ENCODE peak calls at places on chromosome 3, in seven cellular contexts. X is neural progenitor cell, I is hepatocyte, O is HCT116, C is MM.1S, G is GM23338, F is GM23248. Z is an unnamed sample. For H3K4me1, the result is how much of the 10 kb centered on the place peaks cover.

GRCh38 chr3:37546876-37547275 is 314.8 kb upstream of the CTDSPL start:
- DNase-seq in X (peak), I (peak), O (no peak), C (no peak), G (peak), F (peak), Z (peak)

GRCh38 chr3:178297204-178297603 is 239.0 kb upstream of the KCNMB2 start:
- DNase-seq in X (no peak), I (no peak), O (no peak), C (no peak), G (no peak), F (peak), Z (no peak)

GRCh38 chr3:9508781-9509180 is 44.8 kb downstream of the LHFPL4 start:
- DNase-seq in X (peak), I (no peak), O (no peak), C (no peak), G (peak), F (peak), Z (no peak)

GRCh38 chr3:53161345-53161819 is 373 bp downstream of the PRKCD start:
- DNase-seq in X (peak), I (no peak), O (no peak), C (peak), G (no peak), F (peak), Z (no peak)

GRCh38 chr3:3615533-3615932 is 183.7 kb upstream of the LRRN1 start:
- DNase-seq in X (no peak), I (peak), O (no peak), C (no peak), G (no peak), F (no peak), Z (no peak)

GRCh38 chr3:146152841-146153240 is 8.1 kb downstream of the PLOD2 start:
- DNase-seq in X (peak), I (no peak), O (no peak), C (no peak), G (peak), F (no peak), Z (no peak)

GRCh38 chr3:31580645-31581044 is 47.9 kb downstream of the STT3B start:
- DNase-seq in X (no peak), I (no peak), O (no peak), C (no peak), G (no peak), F (no peak), Z (no peak)

GRCh38 chr3:46675426-46675825 is 18.1 kb downstream of the ALS2CL start:
- DNase-seq in X (no peak), I (no peak), O (no peak), C (no peak), G (no peak), F (no peak), Z (no peak)

GRCh38 chr3:160445854-160446253 is 3.7 kb downstream of the TRIM59 start:
- DNase-seq in X (no peak), I (no peak), O (no peak), C (no peak), G (no peak), F (no peak), Z (no peak)

GRCh38 chr3:101995371-101996046 is 146.2 kb downstream of the NFKBIZ start:
- DNase-seq in X (no peak), I (no peak), O (no peak), C (no peak), G (no peak), F (peak), Z (peak)

GRCh38 chr3:34011171-34012101 is 213.0 kb downstream of the PDCD6IP start:
- DNase-seq in X (peak), I (no peak), O (peak), C (no peak), G (no peak), F (peak), Z (peak)

GRCh38 chr3:149224736-149225594 is 3.3 kb upstream of the CP start:
- DNase-seq in X (no peak), I (peak), O (no peak), C (peak), G (no peak), F (peak), Z (peak)

GRCh38 chr3:62562017-62562416 is 188.7 kb upstream of the FEZF2 start:
- DNase-seq in X (no peak), I (no peak), O (no peak), C (no peak), G (no peak), F (peak), Z (peak)

GRCh38 chr3:73212683-73213082 is 151.2 kb downstream of the EBLN2 start:
- DNase-seq in X (no peak), I (no peak), O (no peak), C (no peak), G (no peak), F (no peak), Z (no peak)

GRCh38 chr3:17118771-17119170 is 234.0 kb downstream of the PLCL2 start:
- DNase-seq in X (no peak), I (no peak), O (no peak), C (no peak), G (no peak), F (no peak), Z (no peak)

GRCh38 chr3:61927332-61927731 is 366.0 kb downstream of the PTPRG start:
- DNase-seq in X (no peak), I (peak), O (no peak), C (no peak), G (no peak), F (peak), Z (no peak)

GRCh38 chr3:129938140-129938930 is 36.2 kb upstream of the TRH start:
- DNase-seq in X (peak), I (no peak), O (no peak), C (peak), G (peak), F (peak), Z (no peak)

GRCh38 chr3:52829482-52829881 is 990 bp downstream of the ITIH4 start:
- DNase-seq in X (no peak), I (no peak), O (no peak), C (no peak), G (no peak), F (no peak), Z (no peak)

GRCh38 chr3:124607163-124607562 is 123.1 kb upstream of the UMPS start:
- DNase-seq in X (no peak), I (no peak), O (no peak), C (no peak), G (no peak), F (peak), Z (peak)

GRCh38 chr3:46913644-46914043 is 36.1 kb downstream of the PTH1R start:
- DNase-seq in X (no peak), I (peak), O (no peak), C (no peak), G (no peak), F (peak), Z (peak)

GRCh38 chr3:8767181-8767666 is 2.2 kb downstream of the OXTR start:
- DNase-seq in X (no peak), I (no peak), O (no peak), C (no peak), G (no peak), F (peak), Z (no peak)

GRCh38 chr3:140250945-140251344 is 316.0 kb downstream of the CLSTN2 start:
- DNase-seq in X (no peak), I (no peak), O (no peak), C (no peak), G (no peak), F (no peak), Z (no peak)

GRCh38 chr3:161148832-161149475 is 43.8 kb upstream of the B3GALNT1 start:
- DNase-seq in X (no peak), I (no peak), O (no peak), C (no peak), G (no peak), F (no peak), Z (peak)

GRCh38 chr3:177772908-177773557 is 575.8 kb upstream of the TBL1XR1 start:
- DNase-seq in X (no peak), I (no peak), O (no peak), C (peak), G (no peak), F (no peak), Z (no peak)

GRCh38 chr3:127629462-127630403 is 748 bp downstream of the PODXL2 start:
- DNase-seq in X (no peak), I (no peak), O (no peak), C (no peak), G (no peak), F (peak), Z (no peak)

GRCh38 chr3:159252772-159253384 is 451.0 kb downstream of the MFSD1 start:
- DNase-seq in X (peak), I (peak), O (peak), C (peak), G (peak), F (peak), Z (peak)

GRCh38 chr3:42501681-42502428 is 588 bp upstream of the VIPR1 start:
- DNase-seq in X (peak), I (peak), O (no peak), C (peak), G (peak), F (peak), Z (peak)

GRCh38 chr3:175741951-175742350 is 882.8 kb downstream of the NAALADL2 start:
- DNase-seq in X (no peak), I (no peak), O (no peak), C (no peak), G (no peak), F (peak), Z (peak)

GRCh38 chr3:46196261-46196957 is 11.7 kb downstream of the CCR1 start:
- DNase-seq in X (no peak), I (no peak), O (no peak), C (no peak), G (no peak), F (no peak), Z (no peak)

GRCh38 chr3:62493116-62493801 is 119.9 kb upstream of the FEZF2 start:
- DNase-seq in X (peak), I (no peak), O (no peak), C (no peak), G (peak), F (peak), Z (no peak)

GRCh38 chr3:156859578-156859977 is 33.4 kb downstream of the LEKR1 start:
- DNase-seq in X (no peak), I (no peak), O (no peak), C (no peak), G (no peak), F (no peak), Z (no peak)

GRCh38 chr3:17433866-17434265 is 308.6 kb downstream of the TBC1D5 start:
- DNase-seq in X (no peak), I (no peak), O (no peak), C (no peak), G (no peak), F (no peak), Z (no peak)

GRCh38 chr3:4570840-4571621 is 77.9 kb downstream of the ITPR1 start:
- DNase-seq in X (no peak), I (no peak), O (no peak), C (no peak), G (no peak), F (no peak), Z (no peak)

GRCh38 chr3:72345237-72345878 is 502.9 kb downstream of the SHQ1 start:
- DNase-seq in X (no peak), I (no peak), O (no peak), C (no peak), G (no peak), F (no peak), Z (peak)

GRCh38 chr3:19946291-19946831 is 536 bp upstream of the RAB5A start:
- DNase-seq in X (no peak), I (no peak), O (no peak), C (peak), G (no peak), F (peak), Z (no peak)

GRCh38 chr3:126865736-126866135 is 117.2 kb upstream of the PLXNA1 start:
- DNase-seq in X (no peak), I (no peak), O (no peak), C (peak), G (no peak), F (no peak), Z (no peak)

GRCh38 chr3:12768579-12769527 is 9.8 kb upstream of the TMEM40 start:
- DNase-seq in X (no peak), I (no peak), O (no peak), C (no peak), G (peak), F (no peak), Z (no peak)

GRCh38 chr3:161171639-161172552 is 49.2 kb upstream of the NMD3 start:
- DNase-seq in X (peak), I (no peak), O (peak), C (no peak), G (peak), F (peak), Z (peak)

GRCh38 chr3:99637041-99637380 is 1.4 kb upstream of the COL8A1 start:
- DNase-seq in X (peak), I (no peak), O (no peak), C (no peak), G (peak), F (no peak), Z (peak)

GRCh38 chr3:152964901-152965609 is 130.1 kb downstream of the P2RY1 start:
- DNase-seq in X (no peak), I (no peak), O (no peak), C (no peak), G (no peak), F (no peak), Z (no peak)

GRCh38 chr3:152960684-152961083 is 125.8 kb downstream of the P2RY1 start:
- DNase-seq in X (no peak), I (no peak), O (no peak), C (no peak), G (no peak), F (peak), Z (peak)

GRCh38 chr3:152957488-152957887 is 122.6 kb downstream of the P2RY1 start:
- DNase-seq in X (no peak), I (no peak), O (no peak), C (no peak), G (no peak), F (no peak), Z (peak)

GRCh38 chr3:152961323-152961722 is 126.4 kb downstream of the P2RY1 start:
- DNase-seq in X (peak), I (peak), O (peak), C (peak), G (peak), F (peak), Z (peak)
- TF ChIP-seq EZH2phosphoT487 in X (no peak), I (no peak), O (no peak), C (no peak), G (no peak), F (no peak), Z (no peak)

GRCh38 chr3:133440652-133441051 is 40.8 kb downstream of the BFSP2 start:
- DNase-seq in X (no peak), I (no peak), O (no peak), C (no peak), G (no peak), F (peak), Z (no peak)

GRCh38 chr3:133441867-133442270 is 42.0 kb downstream of the BFSP2 start:
- DNase-seq in X (no peak), I (no peak), O (no peak), C (peak), G (no peak), F (no peak), Z (no peak)

GRCh38 chr3:133444071-133444774 is 44.4 kb downstream of the BFSP2 start:
- DNase-seq in X (no peak), I (peak), O (no peak), C (peak), G (no peak), F (peak), Z (peak)

GRCh38 chr3:133445111-133445510 is 45.3 kb downstream of the BFSP2 start:
- DNase-seq in X (no peak), I (no peak), O (no peak), C (peak), G (no peak), F (no peak), Z (no peak)

DNA sequence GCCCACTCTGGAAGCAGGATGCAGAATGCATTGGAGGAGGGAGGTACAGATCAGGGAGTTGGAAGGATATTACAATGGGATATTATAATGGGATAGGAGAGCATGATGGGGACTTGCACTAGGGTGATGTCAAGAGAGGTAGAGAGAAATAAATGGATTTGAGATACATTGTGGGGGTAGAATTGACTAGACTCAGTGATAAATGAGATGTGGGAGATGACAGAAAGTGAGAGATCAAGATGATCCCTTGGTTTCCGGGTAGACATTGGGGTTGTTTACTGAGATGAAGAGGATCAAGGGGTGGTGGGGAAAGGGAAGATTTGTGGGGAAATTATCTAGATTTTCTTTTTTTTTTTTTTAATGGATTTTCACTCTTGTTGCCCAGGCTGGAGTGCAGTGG is 42.7 kb downstream of the BFSP2 start:
- DNase-seq in X (no peak), I (no peak), O (no peak), C (no peak), G (no peak), F (no peak), Z (no peak)
- H3K4me1 ChIP-seq in X (under half), I (under half), O (under half), C (half or more), G (under half), F (under half), Z (under half)

GRCh38 chr3:15889936-15890335 is 92.2 kb upstream of the ANKRD28 start:
- DNase-seq in X (no peak), I (no peak), O (no peak), C (no peak), G (no peak), F (no peak), Z (no peak)
- TF ChIP-seq EZH2 in X (no peak), I (no peak), O (no peak), C (no peak), G (no peak), F (no peak), Z (no peak)

GRCh38 chr3:51681453-51681852 is 10.4 kb downstream of the TEX264 start:
- DNase-seq in X (no peak), I (no peak), O (no peak), C (peak), G (no peak), F (peak), Z (peak)
- TF ChIP-seq EZH2phosphoT487 in X (no peak), I (no peak), O (no peak), C (no peak), G (no peak), F (no peak), Z (no peak)

GRCh38 chr3:188358787-188359493 is 205.0 kb downstream of the LPP start:
- DNase-seq in X (no peak), I (no peak), O (no peak), C (no peak), G (no peak), F (no peak), Z (no peak)

GRCh38 chr3:188365184-188365583 is 211.2 kb downstream of the LPP start:
- DNase-seq in X (no peak), I (no peak), O (no peak), C (no peak), G (no peak), F (no peak), Z (no peak)

GRCh38 chr3:188360364-188360881 is 206.5 kb downstream of the LPP start:
- DNase-seq in X (no peak), I (no peak), O (no peak), C (no peak), G (no peak), F (no peak), Z (no peak)

GRCh38 chr3:188361888-188362287 is 207.9 kb downstream of the LPP start:
- DNase-seq in X (no peak), I (no peak), O (no peak), C (no peak), G (no peak), F (no peak), Z (no peak)

DNA sequence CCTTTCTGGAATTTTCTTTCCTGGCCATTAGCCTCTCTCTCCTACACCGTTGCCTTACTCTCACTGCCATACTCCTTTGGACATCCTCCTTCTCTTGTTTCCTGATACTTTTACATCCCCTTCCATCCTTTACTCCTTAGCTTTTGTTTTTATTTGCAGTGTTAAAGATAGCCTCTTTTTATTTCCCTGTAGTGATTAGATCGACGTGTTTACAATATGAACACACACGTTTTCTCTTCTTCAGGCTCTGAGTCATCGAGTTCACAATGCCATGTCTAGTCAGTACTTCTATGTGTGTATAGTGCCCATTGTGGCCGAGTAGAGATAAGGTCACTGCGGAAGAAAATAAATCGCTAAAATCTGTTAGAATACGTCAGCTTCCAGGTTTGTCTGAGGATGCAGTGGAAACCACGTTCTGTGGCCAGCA is 208.5 kb downstream of the LPP start:
- DNase-seq in X (no peak), I (peak), O (peak), C (no peak), G (no peak), F (peak), Z (peak)
- H3K4me1 ChIP-seq in X (under half), I (under half), O (under half), C (under half), G (under half), F (under half), Z (under half)

GRCh38 chr3:147422934-147423599 is 13.9 kb downstream of the ZIC1 start:
- DNase-seq in X (peak), I (no peak), O (no peak), C (no peak), G (peak), F (peak), Z (no peak)
- TF ChIP-seq EZH2 in X (peak), I (peak), O (no peak), C (no peak), G (peak), F (no peak), Z (peak)

Z was measured in PC-3.